ENCODE peak calls at places on chromosomes 13 and 19, in ten cellular contexts. R, M, B, U, S, G, T, X, I and E are unnamed samples. For H3K4me1, the result is how much of the 10 kb centered on the place peaks cover.

GRCh38 chr13:109348514-109349340 is 437.7 kb downstream of the IRS2 start:
- DNase-seq in I (peak), G (no peak), R (no peak), M (no peak), T (peak), X (no peak), B (no peak), S (no peak), U (peak), E (peak)

GRCh38 chr13:99215466-99215865 is 14.8 kb downstream of the UBAC2 start:
- DNase-seq in M (no peak), X (no peak), G (no peak), R (no peak), T (no peak), B (peak), S (no peak), U (no peak), I (no peak), E (no peak)

GRCh38 chr19:860481-861098 is 1.1 kb downstream of the CFD start:
- DNase-seq in I (peak), S (peak), X (peak), U (peak), T (peak), B (no peak), G (peak), M (peak), R (peak), E (peak)

GRCh38 chr19:21693399-21693798 is 74.0 kb downstream of the ZNF100 start:
- DNase-seq in X (no peak), M (no peak), S (no peak), R (no peak), U (no peak), B (no peak), G (no peak), I (no peak), T (no peak), E (no peak)

GRCh38 chr19:1509589-1510441 is 3.0 kb downstream of the ADAMTSL5 start:
- DNase-seq in B (no peak), R (no peak), M (no peak), U (no peak), T (no peak), I (no peak), X (no peak), G (no peak), S (no peak), E (no peak)

GRCh38 chr19:4528843-4529242 is 6.2 kb downstream of the PLIN5 start:
- DNase-seq in X (no peak), G (no peak), M (no peak), S (no peak), B (no peak), U (no peak), T (no peak), R (no peak), I (no peak), E (no peak)

GRCh38 chr19:49432141-49433073 is 7.2 kb downstream of the GFY start:
- DNase-seq in I (no peak), M (peak), X (peak), R (no peak), U (no peak), G (no peak), T (no peak), S (no peak), B (peak), E (no peak)

GRCh38 chr19:4093643-4094175 is 27.0 kb upstream of the ZBTB7A start:
- DNase-seq in G (no peak), I (no peak), B (no peak), X (peak), M (no peak), S (no peak), T (no peak), R (no peak), U (no peak), E (no peak)

GRCh38 chr13:34076319-34076718 is 258.4 kb downstream of the RFC3 start:
- DNase-seq in S (no peak), M (no peak), U (peak), G (no peak), I (no peak), T (peak), R (no peak), X (no peak), B (no peak), E (peak)

GRCh38 chr13:112774829-112775565 is 85.2 kb downstream of the ATP11A start:
- DNase-seq in B (peak), G (no peak), X (peak), M (no peak), T (no peak), S (no peak), I (no peak), R (no peak), U (no peak), E (no peak)

DNA sequence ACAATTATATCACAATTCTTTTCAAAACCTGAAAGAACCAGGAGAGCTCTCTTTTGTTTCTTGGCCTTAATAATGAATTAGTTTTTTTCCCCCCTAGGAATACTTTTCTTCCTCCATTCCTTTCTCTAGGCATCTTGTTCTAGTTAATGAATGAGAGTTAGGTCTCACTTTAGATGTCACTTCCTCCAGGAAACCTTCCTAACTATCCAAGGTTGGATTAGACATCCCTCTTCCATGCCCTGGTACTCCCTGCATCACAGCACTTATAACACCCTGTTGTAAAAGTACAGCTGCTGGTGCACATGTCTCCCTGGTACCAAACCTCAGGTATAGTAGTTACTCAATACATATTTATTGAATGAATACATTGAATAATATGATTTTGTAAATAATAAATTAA is 21.2 kb upstream of the DGKH start:
- DNase-seq in U (no peak), B (no peak), R (no peak), I (no peak), G (no peak), M (no peak), X (no peak), S (no peak), T (no peak), E (no peak)
- H2AFZ ChIP-seq in U (no peak), B (no peak), R (no peak), I (no peak), G (no peak), M (no peak), X (no peak), S (no peak), T (no peak), E (peak)

GRCh38 chr19:53870485-53870844 is 2.8 kb downstream of the MYADM start:
- DNase-seq in R (no peak), M (no peak), I (no peak), G (peak), X (peak), U (no peak), S (peak), B (no peak), T (peak), E (no peak)
- H3K4me1 ChIP-seq in R (under half), M (under half), I (under half), G (under half), X (under half), U (under half), S (under half), B (under half), T (under half), E (under half)

GRCh38 chr13:23514076-23514475 is 56.1 kb upstream of the TNFRSF19 start:
- DNase-seq in M (no peak), G (no peak), I (no peak), T (no peak), X (no peak), R (no peak), S (no peak), B (no peak), U (no peak), E (no peak)

GRCh38 chr13:23513460-23513859 is 56.8 kb upstream of the TNFRSF19 start:
- DNase-seq in B (no peak), T (no peak), X (no peak), I (no peak), G (no peak), U (no peak), S (no peak), M (no peak), R (no peak), E (no peak)

GRCh38 chr13:23510979-23511735 is 59.1 kb upstream of the TNFRSF19 start:
- DNase-seq in I (peak), S (peak), M (peak), G (peak), B (no peak), U (peak), X (no peak), R (peak), T (peak), E (peak)

GRCh38 chr13:23515116-23515515 is 55.1 kb upstream of the TNFRSF19 start:
- DNase-seq in X (no peak), T (no peak), G (no peak), B (no peak), S (no peak), U (no peak), M (no peak), I (no peak), R (no peak), E (no peak)

DNA sequence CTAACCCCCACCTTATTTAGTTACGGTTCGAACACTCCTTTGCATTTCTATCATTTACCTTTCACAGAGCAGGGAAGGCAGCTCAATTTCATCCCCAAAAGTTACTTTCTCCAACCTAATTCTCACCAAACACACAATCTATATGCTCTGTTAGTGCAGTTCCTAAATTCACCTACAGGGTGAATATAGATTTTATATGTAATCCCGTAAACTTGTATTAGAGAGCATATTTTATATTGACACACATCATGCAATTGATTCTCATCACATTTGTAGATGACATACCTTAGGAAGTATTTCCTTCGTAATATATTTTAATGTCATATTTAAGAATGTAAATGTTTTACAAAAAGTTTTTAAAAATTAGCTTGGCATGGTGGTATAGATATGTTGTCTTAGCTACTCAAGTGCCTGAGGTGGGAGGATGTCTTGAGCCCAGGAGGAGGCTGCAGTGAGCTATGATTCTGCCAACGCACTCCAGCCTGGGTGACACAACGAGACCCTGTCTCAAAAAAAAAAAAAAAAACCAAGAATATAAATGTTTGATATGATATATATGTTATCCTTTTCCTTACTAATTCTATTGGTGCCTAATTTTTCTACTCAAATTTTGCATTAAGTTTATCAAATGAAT is 57.3 kb upstream of the TNFRSF19 start:
- DNase-seq in S (no peak), U (no peak), T (no peak), B (no peak), M (peak), G (no peak), I (no peak), R (peak), X (no peak), E (no peak)
- H2AFZ ChIP-seq in S (no peak), U (no peak), T (no peak), B (no peak), M (peak), G (no peak), I (peak), R (no peak), X (no peak), E (no peak)

GRCh38 chr19:10291554-10292205 is 1.9 kb downstream of the ICAM5 start:
- DNase-seq in U (peak), G (no peak), B (no peak), S (no peak), R (no peak), X (peak), M (no peak), T (no peak), I (peak), E (peak)

GRCh38 chr19:10290439-10290875 is 705 bp downstream of the ICAM5 start:
- DNase-seq in S (peak), I (peak), U (peak), R (no peak), X (peak), M (peak), B (peak), G (no peak), T (no peak), E (no peak)

GRCh38 chr19:10292206-10292788 is 2.5 kb downstream of the ICAM5 start:
- DNase-seq in T (peak), S (peak), U (peak), M (peak), G (peak), I (peak), R (peak), B (peak), X (peak), E (peak)

GRCh38 chr19:10289836-10290438 is at the start of gene ICAM5:
- DNase-seq in U (peak), X (peak), R (peak), S (peak), T (no peak), G (no peak), M (peak), I (peak), B (peak), E (no peak)

DNA sequence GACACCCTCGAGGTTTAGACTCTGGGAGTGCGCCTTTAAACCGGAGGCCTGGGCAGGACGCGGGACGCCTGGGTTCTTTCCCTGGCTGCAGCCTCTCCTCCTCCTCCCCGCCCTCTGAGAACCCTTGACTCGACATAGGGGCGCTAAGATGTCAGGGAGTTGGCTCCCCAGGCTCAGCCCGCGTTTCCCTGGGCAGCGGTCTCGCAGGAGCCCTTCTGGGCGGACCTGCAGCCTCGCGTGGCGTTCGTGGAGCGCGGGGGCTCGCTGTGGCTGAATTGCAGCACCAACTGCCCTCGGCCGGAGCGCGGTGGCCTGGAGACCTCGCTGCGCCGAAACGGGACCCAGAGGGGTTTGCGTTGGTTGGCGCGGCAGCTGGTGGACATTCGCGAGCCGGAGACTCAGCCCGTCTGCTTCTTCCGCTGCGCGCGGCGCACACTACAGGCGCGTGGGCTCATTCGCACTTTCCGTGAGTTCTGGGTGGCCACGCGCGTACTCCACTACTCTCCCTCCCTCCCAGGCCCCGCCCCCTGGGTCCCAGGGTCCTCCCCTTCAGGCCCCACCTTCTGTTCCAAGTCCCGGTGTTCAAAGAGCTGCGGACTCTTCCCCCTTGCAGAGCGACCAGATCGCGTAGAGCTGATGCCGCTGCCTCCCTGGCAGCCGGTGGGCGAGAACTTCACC is 1.3 kb downstream of the ICAM5 start:
- DNase-seq in R (no peak), M (peak), I (peak), T (peak), G (peak), U (peak), X (peak), S (peak), B (peak), E (peak)
- H3K4me1 ChIP-seq in R (under half), M (under half), I (under half), T (half or more), G (under half), U (under half), X (under half), S (under half), B (under half), E (under half)

GRCh38 chr19:12365372-12366162 is at the start of gene ZNF442:
- DNase-seq in R (peak), G (peak), T (peak), I (peak), S (peak), U (peak), M (peak), X (peak), B (peak), E (peak)
- H2AFZ ChIP-seq in R (peak), G (peak), T (peak), I (peak), S (peak), U (peak), M (peak), X (peak), B (no peak), E (peak)

GRCh38 chr19:19487077-19488040 is 28.0 kb downstream of the TSSK6 start:
- DNase-seq in U (no peak), G (no peak), B (no peak), S (no peak), M (no peak), T (no peak), R (no peak), I (no peak), X (peak), E (no peak)
- H3K4me1 ChIP-seq in U (under half), G (half or more), B (under half), S (under half), M (under half), T (half or more), R (half or more), I (under half), X (under half), E (under half)

GRCh38 chr13:68808456-68808855 is 1299.2 kb upstream of the ATXN8OS start:
- DNase-seq in U (no peak), T (no peak), R (no peak), I (no peak), G (no peak), B (no peak), X (no peak), M (no peak), S (no peak), E (no peak)

GRCh38 chr13:68810660-68811059 is 1297.0 kb upstream of the ATXN8OS start:
- DNase-seq in R (peak), I (no peak), T (no peak), B (no peak), S (peak), U (no peak), M (peak), X (no peak), G (peak), E (no peak)

DNA sequence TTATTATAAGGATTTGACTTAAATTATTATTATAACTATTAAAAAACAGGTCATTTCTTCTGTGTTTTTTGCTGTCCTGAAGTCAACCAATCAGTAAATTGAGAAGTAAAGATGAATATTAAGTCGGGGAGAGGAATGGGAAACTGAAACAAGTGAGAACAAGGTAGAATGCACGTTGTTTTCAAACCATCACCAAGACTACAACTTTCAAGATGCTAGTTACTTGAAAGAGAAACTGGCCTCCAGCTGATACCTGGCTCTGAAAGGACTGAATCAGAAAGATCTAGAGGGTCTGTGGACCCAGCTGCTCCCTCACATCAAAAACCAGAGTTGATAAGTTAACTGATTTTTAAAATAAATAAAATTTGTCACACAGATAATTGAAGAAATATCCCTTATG is 1301.5 kb upstream of the ATXN8OS start:
- DNase-seq in T (no peak), X (no peak), G (no peak), M (no peak), U (no peak), B (no peak), R (no peak), S (no peak), I (no peak), E (no peak)
- H2AFZ ChIP-seq in T (no peak), X (no peak), G (no peak), M (peak), U (no peak), B (no peak), R (peak), S (no peak), I (no peak), E (no peak)

DNA sequence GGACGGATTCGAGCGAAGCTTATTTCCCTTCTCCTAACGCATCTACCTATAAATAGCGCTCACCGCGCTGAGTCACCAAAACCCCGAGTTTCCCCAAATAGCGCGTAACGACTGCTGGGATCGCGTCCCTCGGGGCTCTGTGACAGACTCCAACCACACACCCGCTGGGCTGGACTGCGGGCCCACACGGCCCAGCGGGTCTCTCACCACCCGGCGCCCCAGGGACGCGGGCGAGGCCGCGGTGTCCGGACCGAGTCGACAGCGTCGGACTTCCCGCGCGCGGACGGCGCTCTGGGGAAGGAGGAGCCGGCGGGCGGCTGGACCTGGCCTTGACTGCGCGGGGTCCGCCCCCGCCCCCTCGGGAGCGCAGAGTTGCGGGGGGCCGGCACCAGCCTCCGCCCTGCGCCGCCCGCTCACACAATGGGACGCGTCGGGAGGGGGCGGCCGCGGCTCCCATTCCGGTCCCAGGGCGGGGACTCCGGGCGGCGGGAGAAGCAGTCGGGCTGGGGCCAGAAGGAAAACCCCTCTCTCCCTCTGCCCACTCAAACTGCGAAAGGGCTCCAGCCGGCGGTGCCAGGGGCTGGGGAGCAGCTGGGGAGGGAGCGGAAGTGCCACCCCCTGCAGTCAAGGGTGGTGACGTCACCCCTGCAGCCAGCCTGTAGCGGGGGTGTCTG is 108.8 kb downstream of the KCNRG start:
- DNase-seq in U (peak), R (peak), B (peak), I (peak), S (peak), G (peak), T (peak), M (peak), X (peak), E (peak)
- H3K4me1 ChIP-seq in U (under half), R (half or more), B (under half), I (under half), S (under half), G (under half), T (under half), M (half or more), X (under half), E (under half)